ENCODE peak calls at places on chromosome X, in nine cellular contexts. R, M, D, J, K, G, C, B and U are unnamed samples.
A peak's percentile ranks its signal among the peaks of the same experiment; 100 is the strongest.

GRCh38 chrX:153611298-153612095 is 12.6 kb upstream of the CCNQ start:
- DNase-seq in R (no peak), M (no peak), D (no peak), J (no peak), K (no peak), G (no peak), C (no peak), B (no peak), U (no peak)

GRCh38 chrX:32137525-32137924 is 1065.7 kb upstream of the FTHL17 start:
- DNase-seq in R (no peak), M (peak; percentile 19), D (peak; percentile 7), J (no peak), K (no peak), G (no peak), C (no peak), B (no peak), U (no peak)

GRCh38 chrX:43750248-43750676 is 94.2 kb downstream of the MAOA start:
- DNase-seq in R (peak; percentile 55), M (peak; percentile 58), D (peak; percentile 69), J (peak; percentile 61), K (peak; percentile 50), G (peak; percentile 25), C (peak; percentile 23), B (peak; percentile 19), U (peak; percentile 62)

GRCh38 chrX:44898411-44899221 is 25.6 kb downstream of the KDM6A start:
- DNase-seq in R (no peak), M (no peak), D (peak; percentile 40), J (no peak), K (no peak), G (peak; percentile 46), C (no peak), B (peak; percentile 46), U (peak; percentile 3)

GRCh38 chrX:15985937-15986336 is 131.3 kb upstream of the AP1S2 start:
- DNase-seq in R (no peak), M (no peak), D (no peak), J (no peak), K (no peak), G (no peak), C (no peak), B (no peak), U (no peak)

GRCh38 chrX:28205126-28205525 is 223.9 kb upstream of the DCAF8L1 start:
- DNase-seq in R (no peak), M (no peak), D (peak; percentile 56), J (no peak), K (no peak), G (peak; percentile 3), C (no peak), B (no peak), U (no peak)

GRCh38 chrX:3066555-3066954 is 25.3 kb downstream of the ARSF start:
- DNase-seq in R (no peak), M (no peak), D (no peak), J (no peak), K (peak; percentile 59), G (peak; percentile 12), C (no peak), B (peak; percentile 3), U (peak; percentile 61)

GRCh38 chrX:71492086-71493065 is 40.5 kb upstream of the OGT start:
- DNase-seq in R (peak; percentile 50), M (peak; percentile 38), D (peak; percentile 41), J (peak; percentile 44), K (peak; percentile 45), G (peak; percentile 37), C (peak; percentile 49), B (peak; percentile 26), U (peak; percentile 22)

GRCh38 chrX:40755291-40756249 is 20.2 kb upstream of the MED14 start:
- DNase-seq in R (no peak), M (no peak), D (no peak), J (no peak), K (no peak), G (peak; percentile 44), C (peak; percentile 69), B (peak; percentile 39), U (peak; percentile 34)

GRCh38 chrX:27807690-27808089 is at the start of gene MAGEB10:
- DNase-seq in R (no peak), M (no peak), D (no peak), J (no peak), K (no peak), G (no peak), C (no peak), B (no peak), U (no peak)

GRCh38 chrX:150483576-150483975 is 84.8 kb upstream of the MTM1 start:
- DNase-seq in R (no peak), M (no peak), D (no peak), J (no peak), K (no peak), G (no peak), C (no peak), B (no peak), U (no peak)

GRCh38 chrX:111543212-111543762 is 31.8 kb downstream of the SERTM2 start:
- DNase-seq in R (no peak), M (no peak), D (no peak), J (no peak), K (no peak), G (no peak), C (no peak), B (no peak), U (no peak)

GRCh38 chrX:404656-405055 is 17.9 kb upstream of the PPP2R3B start:
- DNase-seq in R (no peak), M (no peak), D (no peak), J (no peak), K (no peak), G (no peak), C (no peak), B (no peak), U (no peak)

GRCh38 chrX:39214380-39215126 is 413.3 kb downstream of the MID1IP1 start:
- DNase-seq in R (no peak), M (no peak), D (no peak), J (no peak), K (no peak), G (no peak), C (no peak), B (no peak), U (no peak)

GRCh38 chrX:10904220-10904619 is 206.9 kb upstream of the HCCS start:
- DNase-seq in R (no peak), M (no peak), D (peak; percentile 40), J (no peak), K (no peak), G (peak; percentile 69), C (no peak), B (peak; percentile 64), U (no peak)

GRCh38 chrX:9147631-9148189 is 113.8 kb upstream of the FAM9B start:
- DNase-seq in R (no peak), M (no peak), D (no peak), J (no peak), K (no peak), G (no peak), C (no peak), B (no peak), U (no peak)

GRCh38 chrX:9146657-9147056 is 112.7 kb upstream of the FAM9B start:
- DNase-seq in R (no peak), M (no peak), D (no peak), J (no peak), K (no peak), G (no peak), C (no peak), B (no peak), U (no peak)

GRCh38 chrX:9147086-9147485 is 113.2 kb upstream of the FAM9B start:
- DNase-seq in R (no peak), M (no peak), D (no peak), J (no peak), K (no peak), G (no peak), C (no peak), B (no peak), U (no peak)

GRCh38 chrX:9149831-9150230 is 115.9 kb upstream of the FAM9B start:
- DNase-seq in R (no peak), M (no peak), D (peak; percentile 31), J (no peak), K (no peak), G (no peak), C (no peak), B (peak; percentile 17), U (no peak)

GRCh38 chrX:9148626-9149385 is 114.9 kb upstream of the FAM9B start:
- DNase-seq in R (peak; percentile 42), M (no peak), D (peak; percentile 59), J (no peak), K (no peak), G (peak; percentile 59), C (no peak), B (peak; percentile 71), U (no peak)
- H3K27ac ChIP-seq in R (peak overlapping the region; percentile 46), M (no peak overlapping the region), D (peak overlapping the region; percentile 36), J (peak overlapping the region; percentile 18), K (no peak overlapping the region), G (peak overlapping the region; percentile 64), C (no peak overlapping the region), B (peak overlapping the region; percentile 96), U (no peak overlapping the region)

DNA sequence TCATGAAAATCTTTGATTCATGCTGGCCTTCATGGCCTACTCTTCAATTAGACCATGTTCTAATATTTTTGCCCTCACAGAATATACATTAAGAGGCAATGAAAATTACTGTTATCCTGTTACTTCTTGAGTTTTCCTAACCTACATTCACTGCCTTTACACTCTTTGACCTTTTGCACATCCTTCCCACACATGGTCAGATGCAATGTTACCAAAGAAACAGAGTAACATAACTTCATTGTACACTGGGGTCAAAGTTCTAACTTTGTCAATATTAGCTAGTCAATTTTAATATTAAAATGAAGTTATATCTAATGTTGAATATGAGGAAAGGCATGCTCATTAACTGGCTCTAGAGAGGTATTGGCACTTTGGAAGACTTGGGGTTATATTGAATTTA is 284.8 kb downstream of the TEX13C start:
- DNase-seq in R (no peak), M (no peak), D (no peak), J (no peak), K (no peak), G (no peak), C (no peak), B (no peak), U (no peak)
- H3K4me1 ChIP-seq in R (no peaks in the 10 kb centered on the region), M (no peaks in the 10 kb centered on the region), D (no peaks in the 10 kb centered on the region), J (no peaks in the 10 kb centered on the region), K (no peaks in the 10 kb centered on the region), G (no peaks in the 10 kb centered on the region), C (no peaks in the 10 kb centered on the region), B (no peaks in the 10 kb centered on the region), U (no peaks in the 10 kb centered on the region)

DNA sequence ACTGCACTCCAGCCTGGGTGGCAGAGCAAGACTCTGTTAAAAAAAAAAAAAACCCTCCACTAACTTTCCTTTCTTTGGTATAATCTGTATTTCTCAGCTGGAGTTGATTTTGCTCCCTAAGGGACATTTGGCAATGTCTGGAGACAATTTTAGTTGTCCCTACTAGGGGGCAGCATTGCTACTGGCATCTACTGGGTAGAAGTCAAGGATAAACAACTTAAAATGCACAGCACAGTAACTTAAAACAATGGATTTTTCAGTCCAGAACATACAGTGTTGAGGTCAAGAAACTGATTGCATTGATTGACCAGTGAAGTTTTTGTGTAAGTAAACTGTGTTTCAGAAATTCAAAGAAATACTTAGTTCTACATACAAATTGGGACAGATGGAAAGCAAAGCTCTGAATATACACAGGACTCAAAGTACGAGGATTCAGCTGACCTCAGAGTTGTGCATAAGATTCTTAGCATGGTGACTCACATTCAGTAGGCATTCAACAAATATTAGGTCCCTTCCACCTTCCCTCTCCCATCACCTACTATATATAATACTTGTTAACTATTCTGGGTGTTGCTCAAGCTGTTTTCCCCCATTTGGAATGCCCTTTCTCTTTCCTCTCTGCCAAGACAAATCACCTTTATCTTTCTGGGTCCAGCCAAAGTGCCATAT is 8.8 kb downstream of the DDX53 start:
- DNase-seq in R (peak; percentile 31), M (no peak), D (peak; percentile 59), J (no peak), K (no peak), G (peak; percentile 34), C (no peak), B (peak; percentile 39), U (no peak)
- TF ChIP-seq CTCF in R (no peak), M (peak; percentile 30), D (peak; percentile 40), J (peak; percentile 14), K (peak; percentile 36), G (peak; percentile 53), C (no peak), B (peak; percentile 31), U (no peak)

GRCh38 chrX:118116308-118117068 is at the start of gene KLHL13:
- DNase-seq in R (peak; percentile 14), M (peak; percentile 25), D (peak; percentile 39), J (peak; percentile 26), K (peak; percentile 46), G (no peak), C (peak; percentile 37), B (peak; percentile 18), U (peak; percentile 55)
- H3K27ac ChIP-seq in R (peak within 1 kb of the TSS; percentile 78), M (peak within 1 kb of the TSS; percentile 40), D (peak within 1 kb of the TSS; percentile 56), J (peak within 1 kb of the TSS; percentile 80), K (peak within 1 kb of the TSS; percentile 10), G (peak within 1 kb of the TSS; percentile 26), C (peak within 1 kb of the TSS; percentile 63), B (peak within 1 kb of the TSS; percentile 83), U (peak within 1 kb of the TSS; percentile 57)